ENCODE peak calls at places on chromosomes 11 and 22, in seven cellular contexts. P, N, H, F, T, Q and K are unnamed samples.
A peak's percentile ranks its signal among the peaks of the same experiment; 100 is the strongest.

GRCh38 chr11:84564180-84564866 is 1062.8 kb downstream of the DLG2 start:
- DNase-seq in P (peak; percentile 60), N (no peak), H (peak; percentile 65), F (peak; percentile 41), T (peak; percentile 34), Q (peak; percentile 36), K (peak; percentile 48)

GRCh38 chr22:50190182-50190951 is 4.7 kb downstream of the TRABD start:
- DNase-seq in P (peak; percentile 84), N (no peak), H (peak; percentile 70), F (peak; percentile 72), T (peak; percentile 85), Q (peak; percentile 64), K (peak; percentile 78)

GRCh38 chr11:121687961-121688566 is 235.3 kb upstream of the SORL1-AS1 start:
- DNase-seq in P (no peak), N (peak; percentile 34), H (no peak), F (peak; percentile 68), T (no peak), Q (no peak), K (no peak)

GRCh38 chr11:2211113-2211971 is 39.7 kb upstream of the TH start:
- DNase-seq in P (peak; percentile 65), N (no peak), H (no peak), F (no peak), T (no peak), Q (no peak), K (peak; percentile 27)

GRCh38 chr11:2933376-2934056 is 4.3 kb upstream of the PHLDA2 start:
- DNase-seq in P (peak; percentile 65), N (peak; percentile 52), H (peak; percentile 97), F (peak; percentile 92), T (peak; percentile 18), Q (no peak), K (no peak)

GRCh38 chr11:46359936-46360335 is 12.7 kb downstream of the DGKZ start:
- DNase-seq in P (no peak), N (no peak), H (no peak), F (no peak), T (no peak), Q (no peak), K (no peak)

GRCh38 chr11:95337175-95337957 is 106.4 kb upstream of the SESN3 start:
- DNase-seq in P (no peak), N (no peak), H (peak; percentile 70), F (peak; percentile 40), T (peak; percentile 57), Q (peak; percentile 64), K (peak; percentile 87)

GRCh38 chr11:9601041-9601875 is 27.8 kb downstream of the WEE1 start:
- DNase-seq in P (no peak), N (no peak), H (peak; percentile 51), F (peak; percentile 89), T (peak; percentile 73), Q (no peak), K (no peak)

GRCh38 chr11:6612816-6613136 is 760 bp upstream of the TAF10 start:
- DNase-seq in P (no peak), N (no peak), H (no peak), F (no peak), T (no peak), Q (no peak), K (peak; percentile 43)

GRCh38 chr11:13963169-13963948 is 836 bp downstream of the SPON1 start:
- DNase-seq in P (peak; percentile 62), N (no peak), H (peak; percentile 55), F (no peak), T (peak; percentile 32), Q (peak; percentile 50), K (peak; percentile 63)

GRCh38 chr22:46595545-46595944 is 24.6 kb upstream of the GRAMD4 start:
- DNase-seq in P (peak; percentile 50), N (no peak), H (no peak), F (no peak), T (no peak), Q (no peak), K (no peak)

GRCh38 chr22:17199131-17199731 is 20.0 kb downstream of the ADA2 start:
- DNase-seq in P (no peak), N (no peak), H (peak; percentile 77), F (peak; percentile 78), T (no peak), Q (no peak), K (no peak)

GRCh38 chr11:70210051-70210501 is 7.0 kb downstream of the FADD start:
- DNase-seq in P (peak; percentile 38), N (no peak), H (peak; percentile 92), F (peak; percentile 66), T (no peak), Q (no peak), K (no peak)

GRCh38 chr11:26769027-26769426 is 47.2 kb upstream of the SLC5A12 start:
- DNase-seq in P (no peak), N (no peak), H (no peak), F (no peak), T (no peak), Q (no peak), K (no peak)

GRCh38 chr11:95512682-95513081 is 276.9 kb downstream of the FAM76B start:
- DNase-seq in P (no peak), N (peak; percentile 83), H (peak; percentile 98), F (peak; percentile 55), T (no peak), Q (peak; percentile 84), K (no peak)

GRCh38 chr11:44346983-44347382 is 37.0 kb upstream of the ALX4 start:
- DNase-seq in P (no peak), N (no peak), H (no peak), F (no peak), T (no peak), Q (no peak), K (no peak)

GRCh38 chr11:45993438-45994064 is 71.1 kb downstream of the LARGE2 start:
- DNase-seq in P (no peak), N (no peak), H (peak; percentile 53), F (no peak), T (no peak), Q (peak; percentile 66), K (no peak)

GRCh38 chr22:30609260-30610185 is 2.5 kb downstream of the TCN2 start:
- DNase-seq in P (no peak), N (peak; percentile 60), H (peak; percentile 91), F (peak; percentile 89), T (peak; percentile 60), Q (peak; percentile 55), K (peak; percentile 12)

GRCh38 chr22:19875061-19875530 is 20.4 kb upstream of the GNB1L start:
- DNase-seq in P (peak; percentile 53), N (no peak), H (no peak), F (no peak), T (no peak), Q (peak; percentile 19), K (peak; percentile 18)

GRCh38 chr22:33654173-33654890 is 265.9 kb downstream of the LARGE1 start:
- DNase-seq in P (no peak), N (no peak), H (no peak), F (no peak), T (no peak), Q (no peak), K (no peak)

GRCh38 chr11:96337541-96338530 is 5.2 kb downstream of the MAML2 start:
- DNase-seq in P (no peak), N (no peak), H (peak; percentile 73), F (peak; percentile 57), T (peak; percentile 44), Q (no peak), K (no peak)

GRCh38 chr22:32852346-32853251 is 51.1 kb downstream of the TIMP3 start:
- DNase-seq in P (no peak), N (no peak), H (no peak), F (peak; percentile 17), T (no peak), Q (peak; percentile 70), K (no peak)

GRCh38 chr22:38940985-38941384 is 16.4 kb upstream of the APOBEC3A start:
- DNase-seq in P (no peak), N (no peak), H (no peak), F (no peak), T (no peak), Q (no peak), K (no peak)

GRCh38 chr11:62556872-62557631 is 10.4 kb upstream of the AHNAK start:
- DNase-seq in P (no peak), N (no peak), H (peak; percentile 36), F (peak; percentile 13), T (peak; percentile 36), Q (no peak), K (no peak)

GRCh38 chr11:120597250-120597649 is 85.7 kb downstream of the GRIK4 start:
- DNase-seq in P (peak; percentile 37), N (no peak), H (no peak), F (no peak), T (no peak), Q (no peak), K (no peak)

GRCh38 chr11:11841121-11841604 is 609 bp upstream of the USP47 start:
- DNase-seq in P (peak; percentile 72), N (no peak), H (peak; percentile 58), F (peak; percentile 47), T (no peak), Q (peak; percentile 54), K (no peak)

GRCh38 chr11:130040281-130040940 is 29.3 kb upstream of the APLP2 start:
- DNase-seq in P (no peak), N (no peak), H (no peak), F (no peak), T (no peak), Q (no peak), K (peak; percentile 26)

GRCh38 chr22:19423906-19424500 is 7.5 kb downstream of the HIRA start:
- DNase-seq in P (no peak), N (no peak), H (no peak), F (no peak), T (no peak), Q (no peak), K (no peak)

GRCh38 chr11:121889931-121890330 is 226.1 kb downstream of the BLID start:
- DNase-seq in P (no peak), N (peak; percentile 56), H (peak; percentile 89), F (peak; percentile 79), T (no peak), Q (no peak), K (no peak)

GRCh38 chr11:10642298-10642697 is 51.3 kb downstream of the IRAG1 start:
- DNase-seq in P (no peak), N (no peak), H (no peak), F (peak; percentile 24), T (no peak), Q (no peak), K (no peak)

GRCh38 chr11:84824624-84825023 is 802.5 kb downstream of the DLG2 start:
- DNase-seq in P (no peak), N (no peak), H (peak; percentile 37), F (no peak), T (no peak), Q (no peak), K (no peak)

GRCh38 chr11:119065369-119065768 is 2.2 kb upstream of the VPS11 start:
- DNase-seq in P (no peak), N (no peak), H (peak; percentile 65), F (peak; percentile 53), T (peak; percentile 50), Q (no peak), K (peak; percentile 50)

GRCh38 chr11:96317985-96318384 is 25.0 kb downstream of the MAML2 start:
- DNase-seq in P (no peak), N (no peak), H (no peak), F (peak; percentile 42), T (no peak), Q (no peak), K (no peak)

GRCh38 chr11:34624069-34624468 is 3.2 kb downstream of the EHF start:
- DNase-seq in P (peak; percentile 66), N (no peak), H (no peak), F (no peak), T (peak; percentile 28), Q (no peak), K (no peak)

GRCh38 chr11:129828301-129828836 is 12.7 kb downstream of the TMEM45B start:
- DNase-seq in P (no peak), N (no peak), H (no peak), F (no peak), T (no peak), Q (no peak), K (no peak)

GRCh38 chr11:34728609-34729008 is 107.7 kb downstream of the EHF start:
- DNase-seq in P (no peak), N (no peak), H (no peak), F (no peak), T (no peak), Q (no peak), K (no peak)

GRCh38 chr11:2923446-2924375 is 5.5 kb downstream of the PHLDA2 start:
- DNase-seq in P (no peak), N (no peak), H (no peak), F (no peak), T (no peak), Q (no peak), K (no peak)

GRCh38 chr11:6629892-6630631 is 10.8 kb upstream of the TPP1 start:
- DNase-seq in P (peak; percentile 82), N (no peak), H (no peak), F (no peak), T (no peak), Q (peak; percentile 16), K (no peak)